ENCODE peak calls at places on chromosomes 2 and 18, in five cellular contexts. V, O, G, J and T are unnamed samples.

GRCh38 chr2:179049546-179050311 is at the start of gene CCDC141:
- DNase-seq in J (peak), G (no peak), V (no peak), O (no peak), T (peak)

GRCh38 chr2:177165731-177166711 is 46.6 kb upstream of the HNRNPA3 start:
- DNase-seq in J (peak), V (peak), O (peak), G (no peak), T (no peak)

GRCh38 chr2:85523906-85524566 is 14.9 kb upstream of the MAT2A start:
- DNase-seq in J (no peak), V (no peak), G (no peak), O (no peak), T (no peak)

GRCh38 chr2:675982-676646 is 1.1 kb downstream of the TMEM18 start:
- DNase-seq in J (peak), O (peak), G (peak), V (peak), T (no peak)

GRCh38 chr18:48333563-48333962 is 75.6 kb downstream of the ZBTB7C start:
- DNase-seq in J (peak), V (no peak), O (no peak), G (no peak), T (no peak)

GRCh38 chr2:187906021-187906420 is 351.8 kb upstream of the TFPI start:
- DNase-seq in V (no peak), J (no peak), O (no peak), G (no peak), T (no peak)

GRCh38 chr2:218988164-218988563 is 3.2 kb upstream of the FEV start:
- DNase-seq in V (no peak), J (no peak), G (no peak), O (no peak), T (no peak)

GRCh38 chr18:32548688-32549087 is 78.0 kb upstream of the GAREM1 start:
- DNase-seq in G (no peak), J (no peak), O (no peak), V (no peak), T (no peak)

GRCh38 chr2:147345246-147345645 is 499.6 kb upstream of the ACVR2A start:
- DNase-seq in O (peak), J (no peak), G (no peak), V (no peak), T (no peak)

GRCh38 chr2:230643576-230644291 is 68.9 kb upstream of the CAB39 start:
- DNase-seq in O (no peak), J (peak), V (peak), G (peak), T (peak)

GRCh38 chr18:9449580-9449979 is 25.7 kb upstream of the RALBP1 start:
- DNase-seq in V (no peak), G (no peak), O (peak), J (no peak), T (no peak)

GRCh38 chr2:174340400-174341300 is 5.9 kb downstream of the SP9 start:
- DNase-seq in O (no peak), V (no peak), G (peak), J (no peak), T (no peak)

GRCh38 chr2:72576861-72577260 is 249.0 kb downstream of the EXOC6B start:
- DNase-seq in J (no peak), V (no peak), O (peak), G (no peak), T (no peak)

GRCh38 chr18:31230495-31230894 is 67.8 kb upstream of the DSC1 start:
- DNase-seq in J (no peak), V (no peak), O (no peak), G (no peak), T (no peak)

GRCh38 chr2:16119741-16120140 is 179.4 kb downstream of the MYCN start:
- DNase-seq in G (no peak), V (no peak), O (no peak), J (no peak), T (no peak)

GRCh38 chr2:226699321-226699720 is 100.3 kb downstream of the IRS1 start:
- DNase-seq in O (peak), J (peak), V (peak), G (no peak), T (no peak)

GRCh38 chr2:100940240-100940639 is 61.8 kb upstream of the RPL31 start:
- DNase-seq in G (no peak), J (no peak), O (peak), V (no peak), T (peak)

GRCh38 chr2:43276962-43277383 is 50.6 kb upstream of the ZFP36L2 start:
- DNase-seq in V (peak), G (no peak), O (no peak), J (no peak), T (no peak)

GRCh38 chr2:223930002-223930976 is 14.8 kb downstream of the WDFY1 start:
- DNase-seq in O (no peak), V (peak), J (peak), G (no peak), T (no peak)

GRCh38 chr2:206556357-206556949 is 85.8 kb upstream of the FAM237A start:
- DNase-seq in V (no peak), G (no peak), J (no peak), O (peak), T (no peak)

GRCh38 chr2:104733544-104733943 is 120.4 kb upstream of the POU3F3 start:
- DNase-seq in J (no peak), V (no peak), O (no peak), G (peak), T (no peak)